ENCODE peak calls at places on chromosomes 11 and 22, in eight cellular contexts. N, J, F, G, S, E, W and X are unnamed samples.

GRCh38 chr11:69131644-69132300 is 24.0 kb upstream of the SMIM38 start:
- DNase-seq in G (peak), S (peak), W (peak), E (peak), N (no peak), J (peak), F (peak), X (no peak)

GRCh38 chr11:34198523-34198922 is 93.1 kb downstream of the NAT10 start:
- DNase-seq in W (no peak), E (no peak), J (no peak), F (no peak), S (no peak), N (no peak), G (no peak), X (no peak)

GRCh38 chr22:43698403-43698802 is 113.7 kb downstream of the EFCAB6 start:
- DNase-seq in J (no peak), N (no peak), S (no peak), E (no peak), G (no peak), W (no peak), F (no peak), X (no peak)

GRCh38 chr11:124900464-124900863 is 2.8 kb upstream of the ROBO4 start:
- DNase-seq in J (no peak), N (no peak), W (peak), S (peak), G (no peak), E (peak), F (peak), X (peak)

GRCh38 chr22:37381489-37381888 is 45.8 kb downstream of the ELFN2 start:
- DNase-seq in J (no peak), G (no peak), F (no peak), N (no peak), W (no peak), S (peak), E (no peak), X (no peak)

GRCh38 chr11:36073411-36074203 is 129.7 kb downstream of the LDLRAD3 start:
- DNase-seq in J (no peak), F (no peak), G (peak), S (peak), N (no peak), E (peak), W (no peak), X (no peak)

GRCh38 chr22:50031189-50032091 is 18.9 kb upstream of the IL17REL start:
- DNase-seq in W (no peak), J (no peak), F (no peak), N (no peak), G (no peak), E (no peak), S (no peak), X (peak)

GRCh38 chr11:124315052-124315451 is 1.3 kb upstream of the OR8D1 start:
- DNase-seq in S (peak), N (no peak), F (no peak), E (no peak), G (no peak), J (no peak), W (no peak), X (no peak)

GRCh38 chr11:3037041-3037944 is 19.9 kb downstream of the CARS1 start:
- DNase-seq in G (peak), J (peak), S (peak), N (no peak), W (peak), E (peak), F (peak), X (peak)

GRCh38 chr22:46054091-46054877 is 77.3 kb upstream of the WNT7B start:
- DNase-seq in S (peak), J (peak), W (peak), G (peak), E (peak), F (peak), N (peak), X (no peak)

GRCh38 chr11:79431535-79431934 is 9.3 kb downstream of the TENM4 start:
- DNase-seq in J (no peak), N (no peak), E (peak), F (no peak), S (no peak), W (no peak), G (no peak), X (no peak)

GRCh38 chr11:68012843-68013610 is 2.9 kb downstream of the ALDH3B1 start:
- DNase-seq in S (peak), J (peak), E (peak), W (no peak), G (no peak), N (no peak), F (no peak), X (no peak)

GRCh38 chr11:117273550-117274289 is 17.4 kb upstream of the BACE1-AS start:
- DNase-seq in N (no peak), F (no peak), G (no peak), E (peak), S (peak), J (no peak), W (no peak), X (no peak)

GRCh38 chr11:103659138-103659734 is 377.2 kb upstream of the DDI1 start:
- DNase-seq in E (peak), S (peak), J (peak), W (no peak), N (no peak), G (no peak), F (peak), X (no peak)

GRCh38 chr22:35116269-35116668 is 50.3 kb downstream of the ISX start:
- DNase-seq in W (no peak), G (no peak), N (no peak), E (no peak), J (no peak), S (no peak), F (no peak), X (no peak)

GRCh38 chr11:111528557-111528956 is 12.0 kb upstream of the LAYN start:
- DNase-seq in G (no peak), J (no peak), W (no peak), S (no peak), F (no peak), N (no peak), E (no peak), X (no peak)

GRCh38 chr22:43862074-43862881 is at the start of gene SULT4A1:
- DNase-seq in N (no peak), J (peak), W (no peak), E (no peak), S (peak), G (no peak), F (peak), X (no peak)

GRCh38 chr22:23183107-23183698 is 2.9 kb downstream of the BCR start:
- DNase-seq in G (peak), F (peak), E (no peak), S (peak), W (no peak), N (no peak), J (peak), X (no peak)

GRCh38 chr11:105004021-105004420 is 18.9 kb downstream of the CASP5 start:
- DNase-seq in F (no peak), J (no peak), G (no peak), N (no peak), E (no peak), W (no peak), S (peak), X (no peak)

GRCh38 chr22:31944700-31945477 is 554 bp downstream of the YWHAH start:
- DNase-seq in W (peak), G (no peak), N (peak), J (peak), F (peak), E (no peak), S (no peak), X (no peak)

GRCh38 chr11:34235189-34235588 is 122.6 kb downstream of the ABTB2 start:
- DNase-seq in J (no peak), W (no peak), F (no peak), E (no peak), G (no peak), S (no peak), N (peak), X (no peak)

GRCh38 chr22:29635734-29636357 is 32.4 kb downstream of the NF2 start:
- DNase-seq in G (no peak), J (peak), F (no peak), N (no peak), E (peak), W (no peak), S (peak), X (no peak)

GRCh38 chr11:124887667-124888013 is 10.0 kb downstream of the ROBO4 start:
- DNase-seq in G (no peak), W (no peak), S (no peak), J (no peak), N (no peak), E (no peak), F (no peak), X (peak)

GRCh38 chr11:82978422-82979099 is 77.0 kb downstream of the DDIAS start:
- DNase-seq in W (no peak), E (peak), J (no peak), F (no peak), G (no peak), N (no peak), S (peak), X (no peak)

GRCh38 chr22:28978863-28979799 is 82.5 kb downstream of the C22orf31 start:
- DNase-seq in F (no peak), G (no peak), J (no peak), N (no peak), W (no peak), S (no peak), E (no peak), X (no peak)

GRCh38 chr22:42800731-42801536 is 56.1 kb downstream of the ARFGAP3 start:
- DNase-seq in N (no peak), W (no peak), E (no peak), G (no peak), F (peak), J (no peak), S (no peak), X (no peak)

GRCh38 chr11:65917077-65917433 is 1.8 kb downstream of the C11orf68 start:
- DNase-seq in W (no peak), N (no peak), G (no peak), S (no peak), E (no peak), J (no peak), F (peak), X (no peak)

GRCh38 chr11:12235549-12235944 is 125.2 kb downstream of the MICAL2 start:
- DNase-seq in E (no peak), W (no peak), S (peak), F (peak), N (no peak), G (no peak), J (no peak), X (no peak)

GRCh38 chr22:45777046-45777851 is 105.6 kb downstream of the ATXN10 start:
- DNase-seq in E (no peak), S (peak), G (no peak), J (peak), N (no peak), W (no peak), F (no peak), X (no peak)

GRCh38 chr11:86167499-86168161 is 76.9 kb upstream of the EED start:
- DNase-seq in E (no peak), N (no peak), W (no peak), S (peak), J (no peak), F (no peak), G (no peak), X (no peak)

DNA sequence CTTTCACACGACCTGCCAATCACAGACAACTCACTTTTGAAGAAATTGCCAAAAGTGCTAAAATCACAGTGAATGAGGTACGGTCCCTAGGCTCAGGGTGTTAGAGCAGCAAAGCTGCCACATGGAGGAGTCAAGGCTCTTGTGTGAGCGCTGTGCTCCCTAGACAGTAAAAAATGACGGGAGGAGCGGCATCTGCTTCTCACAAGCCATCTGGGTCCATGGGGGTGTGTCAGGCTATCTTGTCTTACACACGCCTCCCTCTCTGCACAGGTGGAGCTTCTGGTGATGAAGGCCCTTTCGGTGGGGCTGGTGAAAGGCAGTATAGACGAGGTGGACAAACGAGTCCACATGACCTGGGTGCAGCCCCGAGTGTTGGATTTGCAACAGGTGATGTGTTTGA is 14.8 kb downstream of the PSMD13 start:
- DNase-seq in J (no peak), W (no peak), G (no peak), E (no peak), N (no peak), F (peak), S (peak), X (no peak)
- TF ChIP-seq CTCF in J (no peak), W (no peak), G (no peak), E (no peak), N (no peak), F (no peak), S (peak), X (no peak)

GRCh38 chr11:114291847-114292680 is 4.1 kb upstream of the NNMT start:
- DNase-seq in G (no peak), J (no peak), E (peak), F (no peak), S (peak), N (no peak), W (no peak), X (no peak)
- TF ChIP-seq CTCF in G (no peak), J (no peak), E (peak), F (no peak), S (no peak), N (no peak), W (no peak), X (no peak)

GRCh38 chr11:501683-502287 is 5.3 kb downstream of the RNH1 start:
- DNase-seq in F (no peak), G (no peak), E (no peak), J (no peak), S (no peak), N (no peak), W (no peak), X (no peak)

GRCh38 chr11:503179-503981 is 3.7 kb downstream of the RNH1 start:
- DNase-seq in J (no peak), F (peak), E (no peak), W (peak), G (peak), S (peak), N (peak), X (no peak)

GRCh38 chr11:499201-500076 is 7.6 kb downstream of the RNH1 start:
- DNase-seq in S (no peak), J (no peak), F (peak), G (no peak), N (no peak), E (no peak), W (no peak), X (no peak)

GRCh38 chr11:502288-503178 is 4.5 kb downstream of the RNH1 start:
- DNase-seq in N (no peak), F (peak), E (no peak), W (peak), G (no peak), S (no peak), J (no peak), X (no peak)

GRCh38 chr11:501001-501682 is 5.9 kb downstream of the RNH1 start:
- DNase-seq in G (no peak), W (no peak), E (no peak), N (no peak), S (no peak), F (no peak), J (no peak), X (no peak)
- TF ChIP-seq CTCF in G (no peak), W (no peak), E (no peak), N (no peak), S (no peak), F (no peak), J (no peak), X (no peak)

GRCh38 chr11:76278526-76278925 is 72.2 kb upstream of the WNT11 start:
- DNase-seq in J (no peak), G (no peak), S (no peak), W (no peak), F (no peak), E (no peak), N (no peak), X (no peak)

GRCh38 chr11:76280151-76280881 is 74.0 kb upstream of the WNT11 start:
- DNase-seq in S (no peak), E (no peak), N (no peak), W (no peak), F (peak), G (no peak), J (no peak), X (no peak)

GRCh38 chr11:76279038-76279437 is 72.7 kb upstream of the WNT11 start:
- DNase-seq in F (no peak), E (no peak), G (no peak), N (no peak), J (no peak), S (no peak), W (no peak), X (no peak)

GRCh38 chr11:76280882-76281557 is 74.7 kb upstream of the WNT11 start:
- DNase-seq in F (no peak), S (no peak), G (no peak), W (no peak), E (no peak), J (no peak), N (no peak), X (no peak)

DNA sequence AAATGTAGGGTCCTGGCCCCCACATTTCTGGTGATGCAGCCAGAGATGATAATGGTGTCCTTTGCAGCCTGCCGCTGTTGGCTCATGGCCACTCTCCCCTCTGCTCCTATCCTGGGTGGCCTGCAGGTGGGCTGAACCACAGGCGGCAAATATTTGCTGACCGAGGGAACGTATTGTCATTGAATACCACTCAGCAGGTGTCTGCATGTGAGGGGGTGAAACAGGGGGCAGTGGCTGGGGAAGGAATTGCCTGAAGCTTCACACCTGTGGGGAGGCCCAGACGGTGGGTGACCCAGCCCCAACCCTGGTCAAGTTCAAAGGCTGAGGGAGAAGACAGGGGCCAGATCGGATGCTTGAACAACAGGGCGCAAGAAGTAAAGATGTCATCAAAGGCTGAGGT is 73.3 kb upstream of the WNT11 start:
- DNase-seq in J (no peak), E (no peak), N (no peak), F (peak), S (no peak), W (no peak), G (no peak), X (no peak)
- TF ChIP-seq CTCF in J (no peak), E (no peak), N (no peak), F (no peak), S (no peak), W (no peak), G (no peak), X (no peak)

DNA sequence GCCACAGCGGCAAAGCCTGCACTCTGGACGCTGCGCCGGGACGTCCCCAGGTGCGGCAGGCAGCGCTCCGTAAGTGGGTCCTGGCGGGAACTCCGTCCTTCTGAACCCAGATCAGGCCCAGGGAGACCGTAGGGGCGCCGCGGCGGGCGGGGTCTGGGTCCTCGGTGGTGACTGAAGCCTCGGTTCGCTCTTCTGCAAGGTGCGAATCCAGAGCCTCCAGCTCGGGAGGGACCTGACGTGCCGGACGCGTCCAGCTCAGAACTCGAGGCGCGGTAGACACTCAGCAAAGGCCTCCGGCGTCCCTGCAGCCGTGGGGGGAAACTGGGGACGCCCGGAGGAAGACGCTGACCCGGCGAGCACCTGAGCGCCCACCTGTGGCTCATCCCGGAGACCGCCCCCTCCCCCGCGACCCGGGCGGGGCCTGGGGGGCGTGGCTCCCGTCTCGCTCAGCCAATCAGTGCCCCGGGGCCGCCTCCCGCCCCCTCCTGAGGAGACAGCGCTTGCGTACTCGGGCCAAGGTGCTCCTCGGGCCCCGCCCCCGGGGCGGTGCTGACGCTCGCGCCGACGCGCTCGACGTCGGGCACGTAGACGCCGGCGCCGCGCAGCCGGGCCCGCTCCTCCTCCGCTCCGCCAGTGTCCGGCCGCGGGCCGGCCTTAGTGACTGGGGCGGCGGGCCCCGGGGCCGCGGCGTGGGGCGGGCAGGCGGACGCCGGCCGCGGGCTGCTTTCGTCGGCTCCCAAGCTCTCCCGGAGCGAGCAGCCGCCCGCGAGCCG is at the start of gene PPFIA1:
- DNase-seq in N (peak), E (peak), S (peak), G (peak), W (peak), J (peak), F (peak), X (peak)
- TF ChIP-seq CTCF in N (peak), E (no peak), S (no peak), G (no peak), W (no peak), J (no peak), F (no peak), X (no peak)

GRCh38 chr22:38699784-38700183 is 959 bp downstream of the JOSD1 start:
- DNase-seq in F (no peak), W (no peak), J (no peak), N (no peak), G (no peak), S (peak), E (peak), X (no peak)
- TF ChIP-seq CTCF in F (no peak), W (no peak), J (no peak), N (no peak), G (no peak), S (peak), E (no peak), X (no peak)

DNA sequence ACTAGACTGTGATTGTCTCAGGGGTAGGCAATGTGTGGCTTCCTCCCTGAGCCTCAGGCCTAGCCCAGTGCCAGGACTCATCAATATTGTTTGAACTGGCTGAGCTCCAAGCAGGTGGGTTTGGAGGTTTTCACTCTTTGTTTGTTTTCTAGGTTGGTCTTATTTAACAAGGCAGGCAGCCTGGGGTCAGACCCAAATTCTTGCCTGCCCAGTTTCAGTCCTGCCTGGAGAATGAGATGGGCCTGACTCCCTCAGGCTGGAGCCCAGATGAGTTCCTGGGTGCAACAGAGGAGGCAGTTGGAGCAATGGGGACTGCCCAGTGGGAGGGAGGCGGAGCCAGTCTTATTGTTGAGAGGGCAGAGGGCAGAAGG is 28.3 kb upstream of the TP53I11 start:
- DNase-seq in N (no peak), G (no peak), E (no peak), F (peak), W (no peak), J (peak), S (no peak), X (no peak)
- TF ChIP-seq CTCF in N (no peak), G (no peak), E (no peak), F (no peak), W (no peak), J (no peak), S (no peak), X (no peak)